ENCODE peak calls at places on chromosome 12, in eight cellular contexts. D, U, X, W, N, B, R and E are unnamed samples.

GRCh38 chr12:116813271-116814041 is 67.8 kb downstream of the HRK start:
- DNase-seq in W (no peak), B (no peak), U (no peak), D (no peak), X (no peak), R (no peak), N (no peak), E (no peak)

GRCh38 chr12:106417926-106418910 is 60.7 kb downstream of the POLR3B start:
- DNase-seq in U (no peak), W (no peak), N (no peak), B (no peak), D (no peak), R (no peak), X (no peak), E (peak; percentile 21)

GRCh38 chr12:78829690-78830089 is 34.9 kb upstream of the SYT1 start:
- DNase-seq in U (no peak), W (no peak), R (no peak), B (no peak), D (no peak), X (no peak), N (no peak), E (no peak)

GRCh38 chr12:3145546-3146310 is 68.5 kb downstream of the TSPAN9 start:
- DNase-seq in B (peak; percentile 63), D (no peak), R (no peak), W (no peak), U (no peak), X (no peak), N (no peak), E (no peak)

GRCh38 chr12:48199784-48200198 is 3.3 kb downstream of the OR10AD1 start:
- DNase-seq in D (no peak), N (no peak), U (no peak), B (no peak), W (no peak), X (no peak), R (no peak), E (no peak)

GRCh38 chr12:52119398-52120254 is 40.1 kb downstream of the SMIM41 start:
- DNase-seq in R (no peak), N (no peak), W (no peak), X (no peak), U (no peak), D (peak; percentile 93), B (no peak), E (no peak)

GRCh38 chr12:19131020-19131431 is 1.5 kb downstream of the PLEKHA5 start:
- DNase-seq in D (no peak), R (peak; percentile 18), X (no peak), B (no peak), U (peak; percentile 14), N (no peak), W (no peak), E (no peak)

GRCh38 chr12:52494518-52494917 is 1.5 kb upstream of the KRT6A start:
- DNase-seq in B (no peak), N (no peak), W (no peak), X (peak; percentile 67), U (peak; percentile 66), D (no peak), R (no peak), E (no peak)

GRCh38 chr12:41230756-41231155 is 42.6 kb downstream of the PDZRN4 start:
- DNase-seq in N (no peak), U (no peak), W (no peak), X (no peak), R (no peak), D (no peak), B (no peak), E (no peak)

GRCh38 chr12:94762259-94762942 is 112.0 kb upstream of the TMCC3 start:
- DNase-seq in B (no peak), U (no peak), X (no peak), W (no peak), N (no peak), R (no peak), D (no peak), E (no peak)

GRCh38 chr12:122067966-122068365 is 10.6 kb upstream of the MLXIP start:
- DNase-seq in N (peak; percentile 59), B (no peak), U (peak; percentile 51), R (peak; percentile 46), X (no peak), D (peak; percentile 59), W (no peak), E (peak; percentile 80)

GRCh38 chr12:57868211-57868610 is 21.7 kb upstream of the CTDSP2 start:
- DNase-seq in W (no peak), U (no peak), N (no peak), X (no peak), R (no peak), B (no peak), D (no peak), E (no peak)

GRCh38 chr12:97912943-97913342 is 450.3 kb downstream of the RMST start:
- DNase-seq in R (no peak), X (no peak), B (peak; percentile 48), N (no peak), U (peak; percentile 30), W (no peak), D (no peak), E (peak; percentile 36)

GRCh38 chr12:2295941-2296461 is 243.2 kb downstream of the CACNA1C start:
- DNase-seq in D (no peak), X (no peak), U (no peak), B (no peak), R (no peak), N (no peak), W (peak; percentile 49), E (no peak)

GRCh38 chr12:104177663-104178501 is 37.7 kb upstream of the TXNRD1 start:
- DNase-seq in B (peak; percentile 88), X (peak; percentile 53), D (no peak), R (peak; percentile 44), W (peak; percentile 92), U (peak; percentile 82), N (no peak), E (peak; percentile 94)

GRCh38 chr12:116280590-116281290 is 3.2 kb upstream of the MED13L start:
- DNase-seq in X (no peak), B (no peak), N (no peak), U (no peak), R (no peak), W (no peak), D (no peak), E (no peak)

GRCh38 chr12:24407884-24408283 is 458.4 kb upstream of the SOX5 start:
- DNase-seq in D (no peak), U (no peak), X (no peak), R (no peak), B (no peak), N (no peak), W (no peak), E (no peak)

GRCh38 chr12:132535046-132535445 is 45.1 kb downstream of the FBRSL1 start:
- DNase-seq in D (no peak), U (no peak), B (no peak), W (no peak), R (no peak), X (no peak), N (no peak), E (no peak)

GRCh38 chr12:105219261-105220018 is 16.5 kb downstream of the APPL2 start:
- DNase-seq in D (no peak), B (no peak), X (no peak), U (no peak), N (no peak), R (no peak), W (no peak), E (no peak)

GRCh38 chr12:52871291-52871961 is 22.6 kb upstream of the KRT78 start:
- DNase-seq in B (peak; percentile 84), N (no peak), R (no peak), D (no peak), U (peak; percentile 56), X (no peak), W (peak; percentile 72), E (peak; percentile 69)

GRCh38 chr12:105740970-105741725 is 397.6 kb downstream of the NUAK1 start:
- DNase-seq in W (no peak), N (no peak), X (no peak), R (peak; percentile 65), D (no peak), U (peak; percentile 11), B (peak; percentile 79), E (peak; percentile 74)

DNA sequence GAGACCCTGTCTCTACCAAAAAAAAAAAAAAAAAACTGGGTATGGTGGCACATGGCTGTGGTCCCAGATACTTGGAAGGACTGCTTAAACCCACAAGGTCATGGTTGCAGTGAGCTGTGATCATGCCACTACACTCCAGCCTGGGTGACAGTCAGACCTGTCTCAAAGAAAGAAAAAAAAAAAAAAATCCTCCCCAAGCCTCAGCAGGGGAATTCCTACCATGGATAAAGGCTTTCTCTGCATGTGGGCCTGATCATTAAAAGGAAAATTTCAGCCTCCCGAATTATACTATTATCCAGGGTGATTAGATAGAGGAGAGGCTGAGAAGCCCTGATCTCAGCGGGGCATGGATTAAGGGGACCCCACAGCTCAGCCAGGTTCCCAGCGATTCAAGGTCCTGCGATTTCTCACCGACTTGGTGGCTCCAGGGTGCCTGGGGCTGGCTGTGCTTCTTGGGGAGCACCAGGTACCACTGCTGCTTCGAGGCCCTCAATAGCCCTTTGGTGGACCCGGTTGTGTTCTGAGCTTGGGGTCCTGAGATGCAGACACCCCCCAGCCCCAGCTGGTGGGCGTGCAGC is 5.6 kb downstream of the SH2B3 start:
- DNase-seq in U (no peak), R (no peak), B (no peak), X (no peak), W (no peak), D (no peak), N (no peak), E (no peak)
- H3K27ac ChIP-seq in U (peak overlapping the region; percentile 60), R (peak overlapping the region; percentile 97), B (no peak overlapping the region), X (peak overlapping the region; percentile 86), W (peak overlapping the region; percentile 92), D (peak overlapping the region; percentile 7), N (peak overlapping the region; percentile 51), E (peak overlapping the region; percentile 50)

DNA sequence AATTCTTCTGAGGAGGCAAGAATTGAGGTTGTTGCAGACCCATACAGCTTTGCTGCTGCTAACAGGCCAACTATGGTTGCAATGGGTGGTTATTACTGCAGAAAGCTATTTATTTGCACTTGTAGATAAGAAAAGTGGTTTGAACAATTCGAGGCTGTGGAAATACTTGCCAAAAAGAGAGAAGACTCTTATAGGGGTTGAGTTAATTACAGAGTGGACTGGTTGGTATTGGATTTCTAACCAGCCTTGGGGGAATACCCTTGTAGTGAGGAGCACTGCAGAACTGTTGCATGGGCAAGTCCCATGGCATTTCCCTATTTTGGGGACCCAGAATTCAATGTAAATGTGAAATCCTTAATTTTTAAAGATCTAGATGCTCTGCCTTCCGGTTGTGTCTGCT is 120.5 kb downstream of the KCNMB4 start:
- DNase-seq in R (no peak), D (no peak), X (no peak), W (no peak), B (no peak), N (no peak), U (no peak), E (no peak)
- H3K4me3 ChIP-seq in R (no peak overlapping the region), D (peak overlapping the region; percentile 5), X (no peak overlapping the region), W (no peak overlapping the region), B (no peak overlapping the region), N (no peak overlapping the region), U (no peak overlapping the region), E (no peak overlapping the region)

DNA sequence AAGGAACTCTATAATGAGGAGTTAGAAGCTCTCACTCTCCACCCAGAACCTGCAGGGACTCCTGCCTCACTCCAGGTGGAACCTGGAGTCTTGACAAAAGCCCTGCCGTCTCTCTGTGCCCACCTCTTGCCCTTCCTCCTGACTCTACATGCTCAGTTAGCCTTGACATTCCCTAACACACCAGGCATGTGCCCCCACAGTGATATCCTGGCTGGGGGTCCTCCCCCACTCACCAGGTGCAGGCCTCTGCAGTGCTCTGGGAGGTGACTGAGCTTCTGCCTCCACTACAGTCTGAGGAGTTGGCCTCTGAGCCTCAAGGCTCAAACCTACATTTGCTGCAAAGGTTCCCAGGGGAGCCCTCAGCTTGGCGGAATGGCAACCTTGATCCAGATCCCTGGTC is 300.7 kb downstream of the ADGRD1 start:
- DNase-seq in R (no peak), N (peak; percentile 13), U (no peak), B (peak; percentile 44), D (no peak), W (no peak), X (no peak), E (no peak)
- H3K9me3 ChIP-seq in R (no peaks in the 10 kb centered on the region), N (no peaks in the 10 kb centered on the region), U (no peaks in the 10 kb centered on the region), B (no peaks in the 10 kb centered on the region), D (no peaks in the 10 kb centered on the region), W (no peaks in the 10 kb centered on the region), X (no peaks in the 10 kb centered on the region), E (no peaks in the 10 kb centered on the region)

GRCh38 chr12:131046813-131047788 is 93.4 kb downstream of the ADGRD1 start:
- DNase-seq in N (no peak), B (peak; percentile 81), U (no peak), R (peak; percentile 78), W (no peak), D (peak; percentile 49), X (peak; percentile 45), E (peak; percentile 75)
- H3K27ac ChIP-seq in N (no peak overlapping the region), B (no peak overlapping the region), U (no peak overlapping the region), R (peak overlapping the region; percentile 49), W (no peak overlapping the region), D (no peak overlapping the region), X (no peak overlapping the region), E (no peak overlapping the region)